ENCODE peak calls at places on chromosomes 16 and 17, in four cellular contexts. T is A549, W is prostate gland, A is GM10248. Y is an unnamed sample.

GRCh38 chr16:70694517-70695218 is 8.8 kb upstream of the MTSS2 start:
- DNase-seq in T (no peak), W (no peak), A (no peak), Y (no peak)

GRCh38 chr17:28745777-28746473 is 2.1 kb downstream of the TRAF4 start:
- DNase-seq in T (peak; percentile 55), W (no peak), A (no peak), Y (no peak)

GRCh38 chr17:58487589-58488427 is at the start of gene HSF5:
- DNase-seq in T (no peak), W (no peak), A (peak; percentile 56), Y (peak; percentile 66)

GRCh38 chr16:5062790-5063765 is 2.7 kb downstream of the C16orf89 start:
- DNase-seq in T (peak; percentile 31), W (no peak), A (no peak), Y (no peak)

GRCh38 chr17:50356418-50356817 is 10.5 kb downstream of the XYLT2 start:
- DNase-seq in T (no peak), W (no peak), A (no peak), Y (no peak)

GRCh38 chr16:28821874-28822519 is 802 bp upstream of the ATXN2L start:
- DNase-seq in T (no peak), W (no peak), A (no peak), Y (no peak)

GRCh38 chr17:74252272-74252671 is 21.8 kb upstream of the DNAI2 start:
- DNase-seq in T (no peak), W (no peak), A (no peak), Y (no peak)

GRCh38 chr16:82924075-82924854 is 297.5 kb downstream of the CDH13 start:
- DNase-seq in T (no peak), W (peak; percentile 41), A (no peak), Y (no peak)

GRCh38 chr16:88473666-88474534 is 20.8 kb downstream of the ZFPM1 start:
- DNase-seq in T (no peak), W (no peak), A (no peak), Y (no peak)

GRCh38 chr16:89678258-89678657 is 8.2 kb upstream of the CDK10 start:
- DNase-seq in T (no peak), W (no peak), A (no peak), Y (no peak)

GRCh38 chr17:71709271-71709670 is 411.5 kb upstream of the SOX9 start:
- DNase-seq in T (no peak), W (no peak), A (no peak), Y (no peak)

GRCh38 chr16:81861915-81862314 is 82.8 kb downstream of the PLCG2 start:
- DNase-seq in T (no peak), W (no peak), A (no peak), Y (no peak)

GRCh38 chr16:82119405-82119804 is 50.6 kb downstream of the MPHOSPH6 start:
- DNase-seq in T (no peak), W (no peak), A (no peak), Y (no peak)

GRCh38 chr17:74631468-74632195 is 8.1 kb upstream of the CD300E start:
- DNase-seq in T (no peak), W (no peak), A (peak; percentile 56), Y (peak; percentile 60)

GRCh38 chr17:83186751-83187421 is 107.5 kb downstream of the METRNL start:
- DNase-seq in T (no peak), W (no peak), A (no peak), Y (no peak)

GRCh38 chr16:49528564-49529150 is 155.1 kb downstream of the C16orf78 start:
- DNase-seq in T (no peak), W (no peak), A (no peak), Y (no peak)

GRCh38 chr17:61279476-61280145 is 120.0 kb upstream of the TBX2 start:
- DNase-seq in T (no peak), W (no peak), A (no peak), Y (no peak)

GRCh38 chr17:17403899-17404576 is 72.8 kb upstream of the MED9 start:
- DNase-seq in T (no peak), W (no peak), A (no peak), Y (no peak)

GRCh38 chr17:45785373-45786193 is 1.5 kb downstream of the CRHR1 start:
- DNase-seq in T (no peak), W (no peak), A (no peak), Y (no peak)

GRCh38 chr16:56708821-56709685 is 20.9 kb upstream of the NUP93 start:
- DNase-seq in T (no peak), W (no peak), A (no peak), Y (no peak)

GRCh38 chr17:81913394-81914102 is 2.3 kb upstream of the PCYT2 start:
- DNase-seq in T (no peak), W (no peak), A (no peak), Y (no peak)

GRCh38 chr16:87060026-87060986 is 256.9 kb downstream of the C16orf95 start:
- DNase-seq in T (peak; percentile 16), W (no peak), A (no peak), Y (no peak)

GRCh38 chr17:42313773-42314566 is 25.7 kb downstream of the STAT5A start:
- DNase-seq in T (no peak), W (no peak), A (no peak), Y (no peak)

GRCh38 chr17:50288306-50288705 is 14.0 kb downstream of the TMEM92 start:
- DNase-seq in T (no peak), W (no peak), A (no peak), Y (no peak)

GRCh38 chr17:50841949-50842354 is 6.6 kb downstream of the WFIKKN2 start:
- DNase-seq in T (peak; percentile 76), W (peak; percentile 55), A (peak; percentile 84), Y (peak; percentile 88)

GRCh38 chr16:13858873-13859580 is 60.9 kb upstream of the ERCC4 start:
- DNase-seq in T (no peak), W (no peak), A (no peak), Y (no peak)

GRCh38 chr16:31402687-31403086 is 9.6 kb downstream of the ITGAD start:
- DNase-seq in T (no peak), W (no peak), A (no peak), Y (no peak)

GRCh38 chr16:64428463-64428862 is 693.4 kb downstream of the CDH11 start:
- DNase-seq in T (no peak), W (no peak), A (no peak), Y (no peak)

GRCh38 chr17:62882284-62882683 is 74.2 kb upstream of the MARCHF10 start:
- DNase-seq in T (no peak), W (no peak), A (no peak), Y (no peak)

GRCh38 chr17:6642592-6642991 is 1.7 kb downstream of the TXNDC17 start:
- DNase-seq in T (no peak), W (no peak), A (no peak), Y (no peak)

GRCh38 chr17:17235212-17236174 is 1.5 kb downstream of the FLCN start:
- DNase-seq in T (no peak), W (no peak), A (no peak), Y (no peak)

GRCh38 chr16:11283820-11284248 is 2.7 kb upstream of the PRM1 start:
- DNase-seq in T (no peak), W (no peak), A (no peak), Y (no peak)

GRCh38 chr16:54957403-54957802 is 26.7 kb downstream of the IRX5 start:
- DNase-seq in T (peak; percentile 47), W (no peak), A (no peak), Y (peak; percentile 51)

GRCh38 chr16:5633845-5634440 is 536.3 kb upstream of the EEF2KMT start:
- DNase-seq in T (peak; percentile 51), W (no peak), A (peak; percentile 46), Y (no peak)

GRCh38 chr16:31421587-31421986 is 6.6 kb downstream of the COX6A2 start:
- DNase-seq in T (no peak), W (no peak), A (peak; percentile 62), Y (peak; percentile 69)

GRCh38 chr17:53033297-53033696 is 789.4 kb upstream of the KIF2B start:
- DNase-seq in T (no peak), W (no peak), A (no peak), Y (no peak)

GRCh38 chr17:53032861-53033271 is 789.9 kb upstream of the KIF2B start:
- DNase-seq in T (peak; percentile 65), W (no peak), A (no peak), Y (no peak)
- TF ChIP-seq CTCF in T (peak; percentile 9), W (peak; percentile 22), A (no peak), Y (no peak)

DNA sequence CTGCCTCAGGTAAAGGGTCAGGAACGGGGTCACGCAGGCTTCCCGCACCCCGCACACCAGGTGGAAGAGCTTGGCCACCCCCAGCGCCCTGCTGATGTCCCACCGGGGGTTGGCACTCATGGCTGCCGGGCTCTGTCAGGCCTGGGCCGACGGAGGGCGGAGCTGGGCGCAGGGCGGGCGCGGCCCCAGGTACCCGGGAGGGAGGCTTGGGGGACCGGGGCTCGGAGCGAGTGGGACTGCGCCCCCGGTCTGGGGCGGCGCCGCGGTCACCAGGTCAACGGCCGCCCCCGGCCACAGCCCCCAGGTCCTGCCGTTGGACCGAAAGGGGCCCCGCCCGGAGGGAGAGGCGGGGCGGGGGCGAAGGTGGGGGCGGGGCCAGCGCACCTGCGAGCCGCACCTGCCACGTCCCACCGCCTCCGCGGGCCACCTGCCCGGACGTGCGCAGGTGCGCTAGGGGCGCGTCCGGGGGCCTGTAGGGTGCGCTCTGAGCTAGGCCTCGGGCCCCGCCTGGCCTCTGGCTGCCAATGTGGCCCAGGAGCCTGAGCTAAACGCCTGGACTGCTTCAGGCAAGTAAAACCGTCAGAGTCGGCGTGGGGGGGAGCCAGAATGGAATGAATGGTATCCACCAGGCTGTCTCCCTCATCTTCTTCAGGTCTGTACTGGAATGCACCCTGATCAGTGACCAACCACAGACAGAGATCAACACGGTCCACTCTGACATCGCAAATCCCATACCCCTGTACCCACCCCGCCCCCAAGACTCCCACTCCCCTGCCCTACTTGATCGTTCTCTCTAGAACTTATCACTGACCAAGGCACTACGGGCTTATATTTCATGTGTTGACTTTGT is at the start of gene MFSD6L:
- DNase-seq in T (no peak), W (no peak), A (no peak), Y (no peak)
- TF ChIP-seq CTCF in T (no peak), W (no peak), A (peak; percentile 20), Y (no peak)

GRCh38 chr17:76528528-76529223 is 8.8 kb downstream of the CYGB start:
- DNase-seq in T (no peak), W (no peak), A (no peak), Y (no peak)
- TF ChIP-seq CTCF in T (peak; percentile 17), W (no peak), A (no peak), Y (no peak)

DNA sequence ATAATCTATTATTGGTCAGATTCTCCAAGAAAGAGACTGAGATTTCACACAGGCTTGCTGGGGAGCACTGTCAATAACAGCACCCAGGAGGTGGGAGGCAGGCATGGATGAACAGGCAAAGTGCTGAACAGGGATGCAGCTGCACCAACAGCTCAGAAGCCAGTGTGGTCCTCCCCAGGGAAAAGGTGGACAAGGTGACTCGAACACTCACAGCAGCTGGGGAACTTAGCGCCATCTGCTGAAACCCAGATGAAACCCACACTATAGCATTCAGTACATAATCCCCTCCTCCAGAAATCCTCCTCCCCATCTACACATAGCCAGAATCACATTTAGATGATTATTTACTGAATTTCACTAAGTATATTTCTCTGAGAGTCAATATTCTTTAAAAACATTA is 255.2 kb upstream of the WSB1 start:
- DNase-seq in T (peak; percentile 31), W (no peak), A (no peak), Y (no peak)
- TF ChIP-seq CTCF in T (peak; percentile 11), W (no peak), A (no peak), Y (no peak)